ENCODE peak calls at places on chromosome 19, in six cellular contexts. W, K, X, F, N and E are unnamed samples.

GRCh38 chr19:1027020-1027952 is 878 bp downstream of the CNN2 start:
- DNase-seq in W (peak), K (peak), X (no peak), F (no peak), N (no peak), E (peak)

GRCh38 chr19:7152568-7152967 is 83.1 kb downstream of the ZNF557 start:
- DNase-seq in W (no peak), K (peak), X (no peak), F (peak), N (no peak), E (no peak)

GRCh38 chr19:16893686-16893990 is 4.8 kb downstream of the F2RL3 start:
- DNase-seq in W (no peak), K (no peak), X (no peak), F (no peak), N (no peak), E (no peak)

GRCh38 chr19:42065511-42065910 is 4.5 kb downstream of the GRIK5 start:
- DNase-seq in W (no peak), K (no peak), X (no peak), F (no peak), N (no peak), E (no peak)

GRCh38 chr19:5125376-5125775 is 156.5 kb downstream of the KDM4B start:
- DNase-seq in W (no peak), K (no peak), X (no peak), F (no peak), N (no peak), E (no peak)

GRCh38 chr19:17424743-17425365 is 5.0 kb downstream of the MVB12A start:
- DNase-seq in W (peak), K (peak), X (no peak), F (peak), N (no peak), E (peak)

GRCh38 chr19:2246801-2247361 is 2.2 kb upstream of the AMH start:
- DNase-seq in W (no peak), K (peak), X (no peak), F (peak), N (no peak), E (no peak)

GRCh38 chr19:43910884-43911283 is 24.2 kb downstream of the ZNF45 start:
- DNase-seq in W (no peak), K (no peak), X (no peak), F (no peak), N (no peak), E (no peak)

GRCh38 chr19:18021121-18021755 is 13.3 kb downstream of the ARRDC2 start:
- DNase-seq in W (peak), K (peak), X (no peak), F (peak), N (peak), E (peak)

GRCh38 chr19:16066611-16067104 is 9.6 kb upstream of the TPM4 start:
- DNase-seq in W (no peak), K (peak), X (no peak), F (peak), N (no peak), E (peak)

GRCh38 chr19:33462112-33462726 is 59.4 kb downstream of the PEPD start:
- DNase-seq in W (no peak), K (no peak), X (no peak), F (no peak), N (peak), E (no peak)

GRCh38 chr19:46368116-46368515 is 21.2 kb downstream of the PPP5C start:
- DNase-seq in W (no peak), K (no peak), X (no peak), F (no peak), N (peak), E (no peak)

GRCh38 chr19:14091086-14091884 is 734 bp upstream of the SAMD1 start:
- DNase-seq in W (peak), K (peak), X (no peak), F (peak), N (peak), E (peak)

GRCh38 chr19:10115392-10116084 is 4.0 kb downstream of the P2RY11 start:
- DNase-seq in W (no peak), K (no peak), X (no peak), F (peak), N (no peak), E (peak)

GRCh38 chr19:17328517-17329060 is 6.1 kb downstream of the ANO8 start:
- DNase-seq in W (no peak), K (no peak), X (no peak), F (no peak), N (no peak), E (no peak)

GRCh38 chr19:9011875-9012274 is 1.7 kb upstream of the MUC16 start:
- DNase-seq in W (no peak), K (no peak), X (no peak), F (no peak), N (no peak), E (no peak)

GRCh38 chr19:49877879-49878743 is 609 bp downstream of the TBC1D17 start:
- DNase-seq in W (peak), K (peak), X (peak), F (peak), N (peak), E (peak)

GRCh38 chr19:2888739-2889224 is 11.9 kb upstream of the ZNF57 start:
- DNase-seq in W (peak), K (no peak), X (no peak), F (no peak), N (no peak), E (peak)

GRCh38 chr19:39824143-39825092 is 9.5 kb downstream of the DYRK1B start:
- DNase-seq in W (peak), K (peak), X (peak), F (no peak), N (peak), E (peak)